ENCODE peak calls at places on chromosomes 3 and 15, in nine cellular contexts. One of them, this sample, is unnamed.

GRCh38 chr3:66302288-66302687 is 81.5 kb downstream of the SLC25A26 start:
- DNase-seq in AG04450: no peak
- DNase-seq in stimulated activated CD8-positive, alpha-beta memory T cell treated with anti-CD3 and anti-CD28 coated beads, Interleukin-2, amount 100 ng/mL, for 1 hour: peak; percentile 3
- DNase-seq in NCI-H1417: no peak
- DNase-seq in anterior cingulate cortex: no peak
- DNase-seq in Calu3: no peak
- DNase-seq in Panc1: no peak
- DNase-seq in LoVo: no peak
- DNase-seq in chondrocyte: no peak
- DNase-seq in this sample: no peak

GRCh38 chr3:52245322-52246263 is at the start of gene PPM1M:
- DNase-seq in AG04450: no peak
- DNase-seq in stimulated activated CD8-positive, alpha-beta memory T cell treated with anti-CD3 and anti-CD28 coated beads, Interleukin-2, amount 100 ng/mL, for 1 hour: no peak
- DNase-seq in NCI-H1417: no peak
- DNase-seq in anterior cingulate cortex: no peak
- DNase-seq in Calu3: peak; percentile 58
- DNase-seq in Panc1: no peak
- DNase-seq in LoVo: peak; percentile 43
- DNase-seq in chondrocyte: peak; percentile 87
- DNase-seq in this sample: no peak

GRCh38 chr15:48279608-48280007 is 51.6 kb upstream of the DUT start:
- DNase-seq in AG04450: no peak
- DNase-seq in stimulated activated CD8-positive, alpha-beta memory T cell treated with anti-CD3 and anti-CD28 coated beads, Interleukin-2, amount 100 ng/mL, for 1 hour: no peak
- DNase-seq in NCI-H1417: no peak
- DNase-seq in anterior cingulate cortex: no peak
- DNase-seq in Calu3: no peak
- DNase-seq in Panc1: no peak
- DNase-seq in LoVo: no peak
- DNase-seq in chondrocyte: no peak
- DNase-seq in this sample: no peak

GRCh38 chr3:150300847-150301517 is 107.1 kb upstream of the TSC22D2 start:
- DNase-seq in AG04450: no peak
- DNase-seq in stimulated activated CD8-positive, alpha-beta memory T cell treated with anti-CD3 and anti-CD28 coated beads, Interleukin-2, amount 100 ng/mL, for 1 hour: no peak
- DNase-seq in NCI-H1417: no peak
- DNase-seq in anterior cingulate cortex: no peak
- DNase-seq in Calu3: no peak
- DNase-seq in Panc1: peak; percentile 80
- DNase-seq in LoVo: peak; percentile 59
- DNase-seq in chondrocyte: no peak
- DNase-seq in this sample: no peak

GRCh38 chr3:98563661-98564281 is 29.6 kb downstream of the CPOX start:
- DNase-seq in AG04450: no peak
- DNase-seq in stimulated activated CD8-positive, alpha-beta memory T cell treated with anti-CD3 and anti-CD28 coated beads, Interleukin-2, amount 100 ng/mL, for 1 hour: no peak
- DNase-seq in NCI-H1417: no peak
- DNase-seq in anterior cingulate cortex: no peak
- DNase-seq in Calu3: no peak
- DNase-seq in Panc1: peak; percentile 17
- DNase-seq in LoVo: peak; percentile 8
- DNase-seq in chondrocyte: no peak
- DNase-seq in this sample: no peak

GRCh38 chr3:161217496-161217895 is 3.6 kb upstream of the NMD3 start:
- DNase-seq in AG04450: no peak
- DNase-seq in stimulated activated CD8-positive, alpha-beta memory T cell treated with anti-CD3 and anti-CD28 coated beads, Interleukin-2, amount 100 ng/mL, for 1 hour: no peak
- DNase-seq in NCI-H1417: no peak
- DNase-seq in anterior cingulate cortex: no peak
- DNase-seq in Calu3: no peak
- DNase-seq in Panc1: no peak
- DNase-seq in LoVo: peak; percentile 16
- DNase-seq in chondrocyte: no peak
- DNase-seq in this sample: no peak

GRCh38 chr15:65082303-65082958 is 5.9 kb downstream of the KBTBD13 start:
- DNase-seq in AG04450: no peak
- DNase-seq in stimulated activated CD8-positive, alpha-beta memory T cell treated with anti-CD3 and anti-CD28 coated beads, Interleukin-2, amount 100 ng/mL, for 1 hour: no peak
- DNase-seq in NCI-H1417: no peak
- DNase-seq in anterior cingulate cortex: no peak
- DNase-seq in Calu3: peak; percentile 34
- DNase-seq in Panc1: no peak
- DNase-seq in LoVo: peak; percentile 20
- DNase-seq in chondrocyte: no peak
- DNase-seq in this sample: no peak

GRCh38 chr3:194075802-194076460 is 60.0 kb upstream of the HES1 start:
- DNase-seq in AG04450: no peak
- DNase-seq in stimulated activated CD8-positive, alpha-beta memory T cell treated with anti-CD3 and anti-CD28 coated beads, Interleukin-2, amount 100 ng/mL, for 1 hour: no peak
- DNase-seq in NCI-H1417: no peak
- DNase-seq in anterior cingulate cortex: no peak
- DNase-seq in Calu3: peak; percentile 67
- DNase-seq in Panc1: no peak
- DNase-seq in LoVo: no peak
- DNase-seq in chondrocyte: no peak
- DNase-seq in this sample: no peak

GRCh38 chr3:38805765-38806386 is 10.1 kb downstream of the SCN10A start:
- DNase-seq in AG04450: peak; percentile 46
- DNase-seq in stimulated activated CD8-positive, alpha-beta memory T cell treated with anti-CD3 and anti-CD28 coated beads, Interleukin-2, amount 100 ng/mL, for 1 hour: no peak
- DNase-seq in NCI-H1417: no peak
- DNase-seq in anterior cingulate cortex: no peak
- DNase-seq in Calu3: peak; percentile 67
- DNase-seq in Panc1: no peak
- DNase-seq in LoVo: peak; percentile 82
- DNase-seq in chondrocyte: no peak
- DNase-seq in this sample: peak; percentile 4

GRCh38 chr3:170162630-170163029 is 18.9 kb downstream of the PHC3 start:
- DNase-seq in AG04450: no peak
- DNase-seq in stimulated activated CD8-positive, alpha-beta memory T cell treated with anti-CD3 and anti-CD28 coated beads, Interleukin-2, amount 100 ng/mL, for 1 hour: no peak
- DNase-seq in NCI-H1417: no peak
- DNase-seq in anterior cingulate cortex: no peak
- DNase-seq in Calu3: no peak
- DNase-seq in Panc1: no peak
- DNase-seq in LoVo: no peak
- DNase-seq in chondrocyte: no peak
- DNase-seq in this sample: no peak

GRCh38 chr3:64031540-64032533 is 8.5 kb upstream of the PSMD6 start:
- DNase-seq in AG04450: no peak
- DNase-seq in stimulated activated CD8-positive, alpha-beta memory T cell treated with anti-CD3 and anti-CD28 coated beads, Interleukin-2, amount 100 ng/mL, for 1 hour: no peak
- DNase-seq in NCI-H1417: no peak
- DNase-seq in anterior cingulate cortex: no peak
- DNase-seq in Calu3: no peak
- DNase-seq in Panc1: no peak
- DNase-seq in LoVo: no peak
- DNase-seq in chondrocyte: no peak
- DNase-seq in this sample: no peak

GRCh38 chr15:85852969-85853368 is 58.2 kb upstream of the KLHL25 start:
- DNase-seq in AG04450: no peak
- DNase-seq in stimulated activated CD8-positive, alpha-beta memory T cell treated with anti-CD3 and anti-CD28 coated beads, Interleukin-2, amount 100 ng/mL, for 1 hour: no peak
- DNase-seq in NCI-H1417: no peak
- DNase-seq in anterior cingulate cortex: no peak
- DNase-seq in Calu3: no peak
- DNase-seq in Panc1: no peak
- DNase-seq in LoVo: no peak
- DNase-seq in chondrocyte: no peak
- DNase-seq in this sample: no peak

GRCh38 chr15:29774900-29775299 is 47.4 kb downstream of the TJP1 start:
- DNase-seq in AG04450: peak; percentile 16
- DNase-seq in stimulated activated CD8-positive, alpha-beta memory T cell treated with anti-CD3 and anti-CD28 coated beads, Interleukin-2, amount 100 ng/mL, for 1 hour: no peak
- DNase-seq in NCI-H1417: no peak
- DNase-seq in anterior cingulate cortex: no peak
- DNase-seq in Calu3: no peak
- DNase-seq in Panc1: peak; percentile 10
- DNase-seq in LoVo: peak; percentile 18
- DNase-seq in chondrocyte: no peak
- DNase-seq in this sample: no peak

GRCh38 chr3:118817748-118818165 is 216.9 kb downstream of the IGSF11 start:
- DNase-seq in AG04450: peak; percentile 3
- DNase-seq in stimulated activated CD8-positive, alpha-beta memory T cell treated with anti-CD3 and anti-CD28 coated beads, Interleukin-2, amount 100 ng/mL, for 1 hour: no peak
- DNase-seq in NCI-H1417: peak; percentile 74
- DNase-seq in anterior cingulate cortex: peak; percentile 18
- DNase-seq in Calu3: peak; percentile 54
- DNase-seq in Panc1: no peak
- DNase-seq in LoVo: peak; percentile 69
- DNase-seq in chondrocyte: no peak
- DNase-seq in this sample: no peak

GRCh38 chr3:62922326-62922725 is 47.1 kb upstream of the CADPS start:
- DNase-seq in AG04450: no peak
- DNase-seq in stimulated activated CD8-positive, alpha-beta memory T cell treated with anti-CD3 and anti-CD28 coated beads, Interleukin-2, amount 100 ng/mL, for 1 hour: no peak
- DNase-seq in NCI-H1417: no peak
- DNase-seq in anterior cingulate cortex: no peak
- DNase-seq in Calu3: no peak
- DNase-seq in Panc1: no peak
- DNase-seq in LoVo: no peak
- DNase-seq in chondrocyte: no peak
- DNase-seq in this sample: no peak

GRCh38 chr15:71599404-71600225 is 210.7 kb upstream of the NR2E3 start:
- DNase-seq in AG04450: no peak
- DNase-seq in stimulated activated CD8-positive, alpha-beta memory T cell treated with anti-CD3 and anti-CD28 coated beads, Interleukin-2, amount 100 ng/mL, for 1 hour: no peak
- DNase-seq in NCI-H1417: no peak
- DNase-seq in anterior cingulate cortex: no peak
- DNase-seq in Calu3: no peak
- DNase-seq in Panc1: no peak
- DNase-seq in LoVo: no peak
- DNase-seq in chondrocyte: no peak
- DNase-seq in this sample: no peak

GRCh38 chr3:27391796-27392195 is 22.6 kb upstream of the NEK10 start:
- DNase-seq in AG04450: no peak
- DNase-seq in stimulated activated CD8-positive, alpha-beta memory T cell treated with anti-CD3 and anti-CD28 coated beads, Interleukin-2, amount 100 ng/mL, for 1 hour: no peak
- DNase-seq in NCI-H1417: no peak
- DNase-seq in anterior cingulate cortex: no peak
- DNase-seq in Calu3: no peak
- DNase-seq in Panc1: no peak
- DNase-seq in LoVo: no peak
- DNase-seq in chondrocyte: no peak
- DNase-seq in this sample: no peak

GRCh38 chr15:56640549-56640948 is 92.8 kb downstream of the ZNF280D start:
- DNase-seq in AG04450: no peak
- DNase-seq in stimulated activated CD8-positive, alpha-beta memory T cell treated with anti-CD3 and anti-CD28 coated beads, Interleukin-2, amount 100 ng/mL, for 1 hour: no peak
- DNase-seq in NCI-H1417: no peak
- DNase-seq in anterior cingulate cortex: no peak
- DNase-seq in Calu3: no peak
- DNase-seq in Panc1: no peak
- DNase-seq in LoVo: no peak
- DNase-seq in chondrocyte: no peak
- DNase-seq in this sample: no peak

GRCh38 chr15:67820147-67820991 is 4.9 kb upstream of the SKOR1 start:
- DNase-seq in AG04450: no peak
- DNase-seq in stimulated activated CD8-positive, alpha-beta memory T cell treated with anti-CD3 and anti-CD28 coated beads, Interleukin-2, amount 100 ng/mL, for 1 hour: no peak
- DNase-seq in NCI-H1417: no peak
- DNase-seq in anterior cingulate cortex: no peak
- DNase-seq in Calu3: no peak
- DNase-seq in Panc1: no peak
- DNase-seq in LoVo: no peak
- DNase-seq in chondrocyte: peak; percentile 81
- DNase-seq in this sample: no peak

GRCh38 chr15:56342653-56343052 is 22.6 kb upstream of the TEX9 start:
- DNase-seq in AG04450: no peak
- DNase-seq in stimulated activated CD8-positive, alpha-beta memory T cell treated with anti-CD3 and anti-CD28 coated beads, Interleukin-2, amount 100 ng/mL, for 1 hour: no peak
- DNase-seq in NCI-H1417: peak; percentile 5
- DNase-seq in anterior cingulate cortex: no peak
- DNase-seq in Calu3: no peak
- DNase-seq in Panc1: no peak
- DNase-seq in LoVo: no peak
- DNase-seq in chondrocyte: no peak
- DNase-seq in this sample: no peak

GRCh38 chr3:23805881-23806321 is at the start of gene UBE2E1:
- DNase-seq in AG04450: peak; percentile 30
- DNase-seq in stimulated activated CD8-positive, alpha-beta memory T cell treated with anti-CD3 and anti-CD28 coated beads, Interleukin-2, amount 100 ng/mL, for 1 hour: peak; percentile 52
- DNase-seq in NCI-H1417: peak; percentile 5
- DNase-seq in anterior cingulate cortex: peak; percentile 53
- DNase-seq in Calu3: peak; percentile 54
- DNase-seq in Panc1: no peak
- DNase-seq in LoVo: peak; percentile 70
- DNase-seq in chondrocyte: no peak
- DNase-seq in this sample: peak; percentile 47

GRCh38 chr15:74406992-74407705 is 26.6 kb downstream of the SEMA7A start:
- DNase-seq in AG04450: peak; percentile 74
- DNase-seq in stimulated activated CD8-positive, alpha-beta memory T cell treated with anti-CD3 and anti-CD28 coated beads, Interleukin-2, amount 100 ng/mL, for 1 hour: no peak
- DNase-seq in NCI-H1417: no peak
- DNase-seq in anterior cingulate cortex: peak; percentile 41
- DNase-seq in Calu3: no peak
- DNase-seq in Panc1: no peak
- DNase-seq in LoVo: no peak
- DNase-seq in chondrocyte: no peak
- DNase-seq in this sample: no peak

GRCh38 chr15:34039506-34040123 is 611 bp upstream of the AVEN start:
- DNase-seq in AG04450: no peak
- DNase-seq in stimulated activated CD8-positive, alpha-beta memory T cell treated with anti-CD3 and anti-CD28 coated beads, Interleukin-2, amount 100 ng/mL, for 1 hour: no peak
- DNase-seq in NCI-H1417: no peak
- DNase-seq in anterior cingulate cortex: no peak
- DNase-seq in Calu3: no peak
- DNase-seq in Panc1: no peak
- DNase-seq in LoVo: no peak
- DNase-seq in chondrocyte: no peak
- DNase-seq in this sample: no peak

GRCh38 chr3:52851348-52851747 is 16.5 kb upstream of the MUSTN1 start:
- DNase-seq in AG04450: peak; percentile 37
- DNase-seq in stimulated activated CD8-positive, alpha-beta memory T cell treated with anti-CD3 and anti-CD28 coated beads, Interleukin-2, amount 100 ng/mL, for 1 hour: no peak
- DNase-seq in NCI-H1417: no peak
- DNase-seq in anterior cingulate cortex: no peak
- DNase-seq in Calu3: peak; percentile 42
- DNase-seq in Panc1: peak; percentile 28
- DNase-seq in LoVo: peak; percentile 6
- DNase-seq in chondrocyte: no peak
- DNase-seq in this sample: no peak

GRCh38 chr15:90400759-90401314 is 12.8 kb downstream of the IQGAP1 start:
- DNase-seq in AG04450: peak; percentile 81
- DNase-seq in stimulated activated CD8-positive, alpha-beta memory T cell treated with anti-CD3 and anti-CD28 coated beads, Interleukin-2, amount 100 ng/mL, for 1 hour: peak; percentile 33
- DNase-seq in NCI-H1417: peak; percentile 84
- DNase-seq in anterior cingulate cortex: no peak
- DNase-seq in Calu3: peak; percentile 83
- DNase-seq in Panc1: peak; percentile 93
- DNase-seq in LoVo: peak; percentile 97
- DNase-seq in chondrocyte: no peak
- DNase-seq in this sample: no peak

GRCh38 chr15:79950247-79950646 is 20.7 kb downstream of the BCL2A1 start:
- DNase-seq in AG04450: no peak
- DNase-seq in stimulated activated CD8-positive, alpha-beta memory T cell treated with anti-CD3 and anti-CD28 coated beads, Interleukin-2, amount 100 ng/mL, for 1 hour: no peak
- DNase-seq in NCI-H1417: no peak
- DNase-seq in anterior cingulate cortex: no peak
- DNase-seq in Calu3: no peak
- DNase-seq in Panc1: no peak
- DNase-seq in LoVo: no peak
- DNase-seq in chondrocyte: no peak
- DNase-seq in this sample: no peak

GRCh38 chr3:143895805-143896204 is 47.5 kb upstream of the SLC9A9 start:
- DNase-seq in AG04450: no peak
- DNase-seq in stimulated activated CD8-positive, alpha-beta memory T cell treated with anti-CD3 and anti-CD28 coated beads, Interleukin-2, amount 100 ng/mL, for 1 hour: no peak
- DNase-seq in NCI-H1417: no peak
- DNase-seq in anterior cingulate cortex: no peak
- DNase-seq in Calu3: no peak
- DNase-seq in Panc1: no peak
- DNase-seq in LoVo: peak; percentile 19
- DNase-seq in chondrocyte: no peak
- DNase-seq in this sample: no peak

GRCh38 chr15:88615303-88616107 is 5.6 kb upstream of the AEN start:
- DNase-seq in AG04450: no peak
- DNase-seq in stimulated activated CD8-positive, alpha-beta memory T cell treated with anti-CD3 and anti-CD28 coated beads, Interleukin-2, amount 100 ng/mL, for 1 hour: no peak
- DNase-seq in NCI-H1417: no peak
- DNase-seq in anterior cingulate cortex: no peak
- DNase-seq in Calu3: peak; percentile 62
- DNase-seq in Panc1: no peak
- DNase-seq in LoVo: peak; percentile 84
- DNase-seq in chondrocyte: no peak
- DNase-seq in this sample: no peak

GRCh38 chr15:82111918-82112317 is 66.1 kb upstream of the MEX3B start:
- DNase-seq in AG04450: no peak
- DNase-seq in stimulated activated CD8-positive, alpha-beta memory T cell treated with anti-CD3 and anti-CD28 coated beads, Interleukin-2, amount 100 ng/mL, for 1 hour: no peak
- DNase-seq in NCI-H1417: no peak
- DNase-seq in anterior cingulate cortex: no peak
- DNase-seq in Calu3: no peak
- DNase-seq in Panc1: no peak
- DNase-seq in LoVo: no peak
- DNase-seq in chondrocyte: no peak
- DNase-seq in this sample: no peak

GRCh38 chr3:96700322-96701315 is 113.8 kb upstream of the EPHA6 start:
- DNase-seq in AG04450: no peak
- DNase-seq in stimulated activated CD8-positive, alpha-beta memory T cell treated with anti-CD3 and anti-CD28 coated beads, Interleukin-2, amount 100 ng/mL, for 1 hour: no peak
- DNase-seq in NCI-H1417: no peak
- DNase-seq in anterior cingulate cortex: no peak
- DNase-seq in Calu3: no peak
- DNase-seq in Panc1: no peak
- DNase-seq in LoVo: no peak
- DNase-seq in chondrocyte: no peak
- DNase-seq in this sample: no peak

GRCh38 chr3:147113293-147114045 is 292.9 kb downstream of the ZIC4 start:
- DNase-seq in AG04450: peak; percentile 75
- DNase-seq in stimulated activated CD8-positive, alpha-beta memory T cell treated with anti-CD3 and anti-CD28 coated beads, Interleukin-2, amount 100 ng/mL, for 1 hour: no peak
- DNase-seq in NCI-H1417: no peak
- DNase-seq in anterior cingulate cortex: no peak
- DNase-seq in Calu3: no peak
- DNase-seq in Panc1: no peak
- DNase-seq in LoVo: peak; percentile 2
- DNase-seq in chondrocyte: no peak
- DNase-seq in this sample: no peak